ENCODE peak calls at places on chromosomes 12 and 14, in six cellular contexts. Q is stimulated activated CD4-positive, alpha-beta T cell treated with anti-CD3 and anti-CD28 coated beads, Interleukin-4, amount 100 ng/mL, for 24 hours; Z is midbrain; M is AG10803; F is stomach; I is COR-L47. Y is an unnamed sample.

GRCh38 chr14:54219281-54220121 is 177.3 kb upstream of the CDKN3 start:
- DNase-seq in Q (no peak), Z (no peak), M (peak), F (no peak), I (no peak), Y (no peak)

GRCh38 chr14:68417007-68417659 is 375.7 kb downstream of the ZFP36L1 start:
- DNase-seq in Q (no peak), Z (no peak), M (no peak), F (peak), I (no peak), Y (no peak)

GRCh38 chr14:104979758-104980591 is 1.8 kb upstream of the AHNAK2 start:
- DNase-seq in Q (no peak), Z (no peak), M (no peak), F (peak), I (no peak), Y (peak)

GRCh38 chr12:96219700-96220206 is 25.6 kb downstream of the ELK3 start:
- DNase-seq in Q (no peak), Z (no peak), M (peak), F (no peak), I (no peak), Y (no peak)

GRCh38 chr12:104604070-104604994 is 147.6 kb downstream of the CHST11 start:
- DNase-seq in Q (peak), Z (peak), M (peak), F (peak), I (no peak), Y (peak)

GRCh38 chr12:112833272-112833671 is 41.7 kb downstream of the RPH3A start:
- DNase-seq in Q (no peak), Z (no peak), M (no peak), F (no peak), I (no peak), Y (no peak)

GRCh38 chr14:24403294-24404013 is 4.7 kb downstream of the NYNRIN start:
- DNase-seq in Q (no peak), Z (no peak), M (peak), F (peak), I (no peak), Y (no peak)

GRCh38 chr12:96462571-96463280 is 26.7 kb upstream of the CFAP54 start:
- DNase-seq in Q (no peak), Z (no peak), M (no peak), F (no peak), I (no peak), Y (no peak)

GRCh38 chr12:2532647-2533435 is 261.9 kb upstream of the FKBP4 start:
- DNase-seq in Q (no peak), Z (no peak), M (no peak), F (no peak), I (no peak), Y (no peak)

GRCh38 chr12:112456029-112456428 is 37.3 kb downstream of the PTPN11 start:
- DNase-seq in Q (no peak), Z (peak), M (no peak), F (no peak), I (no peak), Y (no peak)

GRCh38 chr12:128930591-128930990 is 77.3 kb downstream of the GLT1D1 start:
- DNase-seq in Q (no peak), Z (no peak), M (no peak), F (no peak), I (no peak), Y (no peak)

GRCh38 chr14:56995010-56995409 is 184.7 kb upstream of the OTX2 start:
- DNase-seq in Q (no peak), Z (no peak), M (no peak), F (no peak), I (no peak), Y (no peak)

GRCh38 chr12:122730215-122731014 is at the start of gene HCAR1:
- DNase-seq in Q (peak), Z (no peak), M (peak), F (peak), I (peak), Y (no peak)

GRCh38 chr12:54207539-54208267 is 18.9 kb upstream of the SMUG1 start:
- DNase-seq in Q (peak), Z (peak), M (peak), F (peak), I (peak), Y (peak)

GRCh38 chr12:44015333-44015941 is 179.6 kb downstream of the TMEM117 start:
- DNase-seq in Q (no peak), Z (peak), M (peak), F (no peak), I (peak), Y (no peak)

GRCh38 chr14:72688990-72689677 is 204.8 kb downstream of the DPF3 start:
- DNase-seq in Q (no peak), Z (no peak), M (no peak), F (no peak), I (no peak), Y (no peak)

GRCh38 chr12:125683748-125684381 is 618.6 kb downstream of the AACS start:
- DNase-seq in Q (no peak), Z (peak), M (no peak), F (peak), I (peak), Y (peak)

GRCh38 chr14:58131386-58131785 is 20.6 kb downstream of the ARMH4 start:
- DNase-seq in Q (no peak), Z (no peak), M (peak), F (no peak), I (no peak), Y (no peak)

GRCh38 chr12:52202361-52203078 is 10.7 kb upstream of the KRT80 start:
- DNase-seq in Q (peak), Z (no peak), M (no peak), F (no peak), I (no peak), Y (no peak)

GRCh38 chr12:59847127-59847526 is 251.3 kb downstream of the SLC16A7 start:
- DNase-seq in Q (no peak), Z (no peak), M (no peak), F (no peak), I (no peak), Y (no peak)

GRCh38 chr12:80053048-80053790 is 46.1 kb upstream of the OTOGL start:
- DNase-seq in Q (no peak), Z (no peak), M (peak), F (peak), I (no peak), Y (peak)

GRCh38 chr12:79400481-79400880 is 290.3 kb downstream of the PAWR start:
- DNase-seq in Q (no peak), Z (no peak), M (no peak), F (no peak), I (peak), Y (no peak)

GRCh38 chr12:48296586-48297396 is 53.9 kb downstream of the ZNF641 start:
- DNase-seq in Q (peak), Z (peak), M (peak), F (peak), I (no peak), Y (peak)

GRCh38 chr12:26830358-26830757 is 2.6 kb downstream of the ITPR2 start:
- DNase-seq in Q (no peak), Z (no peak), M (no peak), F (no peak), I (no peak), Y (no peak)

GRCh38 chr12:93001407-93001806 is 72.3 kb upstream of the EEA1 start:
- DNase-seq in Q (no peak), Z (no peak), M (no peak), F (no peak), I (no peak), Y (no peak)

GRCh38 chr12:127560041-127560478 is 706.9 kb upstream of the TMEM132C start:
- DNase-seq in Q (no peak), Z (no peak), M (no peak), F (no peak), I (no peak), Y (no peak)

GRCh38 chr12:119115296-119115905 is 63.3 kb upstream of the HSPB8 start:
- DNase-seq in Q (peak), Z (peak), M (peak), F (no peak), I (peak), Y (peak)

GRCh38 chr14:38255673-38256357 is at the start of gene CLEC14A:
- DNase-seq in Q (peak), Z (no peak), M (peak), F (no peak), I (no peak), Y (peak)

GRCh38 chr14:89331398-89331797 is 85.6 kb downstream of the FOXN3 start:
- DNase-seq in Q (no peak), Z (no peak), M (no peak), F (no peak), I (no peak), Y (no peak)

GRCh38 chr12:121263206-121263605 is 33.3 kb downstream of the CAMKK2 start:
- DNase-seq in Q (no peak), Z (no peak), M (no peak), F (no peak), I (no peak), Y (no peak)